ENCODE peak calls at places on chromosomes 12 and 14, in six cellular contexts. E is lower lobe of right lung; R is CD8-positive, alpha-beta T cell; C is pancreas; L is body of pancreas; M is SK-N-SH. J is an unnamed sample. For H3K4me1, the result is how much of the 10 kb centered on the place peaks cover.

GRCh38 chr14:21825147-21825743 is 151.6 kb upstream of the OR4E1 start:
- DNase-seq in E (no peak), R (no peak), C (no peak), L (no peak), M (peak), J (no peak)

GRCh38 chr14:94129111-94129757 is at the start of gene IFI27L2:
- DNase-seq in E (peak), R (peak), C (peak), L (peak), M (peak), J (peak)

GRCh38 chr12:55705802-55706402 is 1.8 kb downstream of the ITGA7 start:
- DNase-seq in E (no peak), R (no peak), C (no peak), L (no peak), M (no peak), J (peak)

GRCh38 chr12:20342111-20342510 is 26.2 kb upstream of the PDE3A start:
- DNase-seq in E (no peak), R (no peak), C (no peak), L (no peak), M (no peak), J (no peak)

GRCh38 chr12:114209852-114210251 is 196.1 kb downstream of the TBX5 start:
- DNase-seq in E (no peak), R (no peak), C (no peak), L (no peak), M (no peak), J (no peak)

GRCh38 chr12:27766587-27766986 is 13.4 kb upstream of the KLHL42 start:
- DNase-seq in E (no peak), R (no peak), C (no peak), L (no peak), M (no peak), J (no peak)

GRCh38 chr14:31902002-31902401 is 175.1 kb upstream of the ARHGAP5 start:
- DNase-seq in E (no peak), R (no peak), C (no peak), L (no peak), M (no peak), J (no peak)

GRCh38 chr12:70876952-70877351 is 43.6 kb downstream of the PTPRR start:
- DNase-seq in E (no peak), R (no peak), C (no peak), L (no peak), M (no peak), J (no peak)

GRCh38 chr12:27693403-27693802 is 2.8 kb upstream of the REP15 start:
- DNase-seq in E (no peak), R (no peak), C (no peak), L (no peak), M (no peak), J (no peak)

GRCh38 chr14:67221248-67221981 is 19.8 kb upstream of the PALS1 start:
- DNase-seq in E (no peak), R (no peak), C (no peak), L (no peak), M (no peak), J (no peak)

GRCh38 chr14:83207550-83207949 is 1673.9 kb upstream of the SEL1L start:
- DNase-seq in E (no peak), R (no peak), C (no peak), L (no peak), M (no peak), J (no peak)

GRCh38 chr14:101398011-101398410 is 163.3 kb upstream of the DIO3 start:
- DNase-seq in E (no peak), R (no peak), C (no peak), L (no peak), M (no peak), J (no peak)

GRCh38 chr12:127355061-127355820 is 911.7 kb upstream of the TMEM132C start:
- DNase-seq in E (no peak), R (no peak), C (no peak), L (no peak), M (peak), J (no peak)

GRCh38 chr14:39083127-39083526 is 19.9 kb downstream of the SEC23A start:
- DNase-seq in E (no peak), R (no peak), C (no peak), L (no peak), M (no peak), J (no peak)

GRCh38 chr12:132284618-132285310 is 44.6 kb downstream of the GALNT9 start:
- DNase-seq in E (peak), R (no peak), C (no peak), L (no peak), M (no peak), J (no peak)

GRCh38 chr12:45192041-45192695 is 23.7 kb upstream of the ANO6 start:
- DNase-seq in E (no peak), R (no peak), C (no peak), L (no peak), M (no peak), J (no peak)

GRCh38 chr12:130792926-130793849 is 45.9 kb downstream of the STX2 start:
- DNase-seq in E (no peak), R (no peak), C (no peak), L (no peak), M (no peak), J (no peak)

GRCh38 chr12:21350975-21351374 is 16.3 kb upstream of the SLCO1A2 start:
- DNase-seq in E (no peak), R (no peak), C (no peak), L (no peak), M (no peak), J (no peak)

GRCh38 chr12:29241821-29242591 is 92.9 kb downstream of the FAR2 start:
- DNase-seq in E (no peak), R (no peak), C (no peak), L (no peak), M (peak), J (no peak)

GRCh38 chr12:124636138-124636968 is 68.9 kb upstream of the NCOR2 start:
- DNase-seq in E (no peak), R (peak), C (no peak), L (no peak), M (no peak), J (no peak)

GRCh38 chr12:32139064-32139421 is 32.4 kb downstream of the BICD1 start:
- DNase-seq in E (no peak), R (peak), C (no peak), L (no peak), M (no peak), J (no peak)

GRCh38 chr12:15726029-15726756 is 63.0 kb downstream of the EPS8 start:
- DNase-seq in E (no peak), R (no peak), C (no peak), L (no peak), M (no peak), J (no peak)

GRCh38 chr14:85418716-85419115 is 111.2 kb upstream of the FLRT2 start:
- DNase-seq in E (no peak), R (no peak), C (no peak), L (no peak), M (no peak), J (no peak)

GRCh38 chr14:65228436-65228835 is 126.1 kb upstream of the MAX start:
- DNase-seq in E (no peak), R (no peak), C (no peak), L (no peak), M (no peak), J (no peak)
- H3K27ac ChIP-seq in E (peak), R (no peak), C (peak), L (peak), M (peak), J (no peak)

DNA sequence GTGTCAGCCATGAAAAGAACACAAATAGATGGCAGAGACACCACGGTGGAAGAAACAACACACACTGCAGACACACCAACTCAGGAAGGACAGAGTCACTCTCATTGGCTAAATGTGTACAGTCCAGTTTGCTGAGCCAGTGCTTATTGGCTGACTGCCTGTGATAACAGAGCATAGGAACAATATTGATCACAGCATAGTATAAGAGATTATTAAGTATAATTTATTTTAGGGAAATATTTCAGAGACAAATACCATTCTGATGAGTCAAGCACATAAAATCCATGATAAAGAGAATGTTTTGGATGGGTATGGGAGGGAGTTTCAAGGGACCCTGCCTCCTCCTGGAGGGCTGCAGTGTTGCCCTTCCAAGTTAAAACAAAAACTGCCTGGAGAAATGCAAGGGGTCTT is 50.9 kb downstream of the BTG1 start:
- DNase-seq in E (no peak), R (no peak), C (no peak), L (no peak), M (no peak), J (no peak)
- TF ChIP-seq CTCF in E (no peak), R (no peak), C (no peak), L (no peak), M (peak), J (no peak)

DNA sequence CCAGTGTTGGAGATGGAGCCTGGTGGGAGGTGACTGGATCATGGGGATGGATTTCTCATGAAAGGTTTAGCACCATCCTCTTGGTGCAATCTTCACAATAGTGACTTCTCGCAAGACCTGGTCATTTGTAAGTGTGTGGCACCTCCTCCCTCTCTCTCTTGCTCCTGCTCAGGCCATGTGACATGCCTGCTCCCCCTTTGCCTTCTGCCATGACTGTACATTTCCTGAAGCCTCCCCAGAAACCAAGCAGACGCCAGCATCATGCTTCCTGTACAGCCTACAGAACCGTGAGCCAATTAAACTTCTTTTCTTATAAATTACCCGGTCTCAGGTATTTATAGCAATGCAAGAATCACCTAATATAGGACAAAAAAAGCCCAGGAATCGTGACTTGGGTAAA is 171.0 kb upstream of the FOXN3 start:
- DNase-seq in E (no peak), R (no peak), C (no peak), L (no peak), M (no peak), J (no peak)
- H3K4me1 ChIP-seq in E (under half), R (under half), C (under half), L (under half), M (under half), J (under half)

GRCh38 chr14:92039073-92039719 is 663 bp downstream of the TRIP11 start:
- DNase-seq in E (no peak), R (no peak), C (no peak), L (no peak), M (peak), J (peak)

GRCh38 chr14:92039720-92040430 is at the start of gene TRIP11:
- DNase-seq in E (peak), R (peak), C (peak), L (peak), M (peak), J (peak)

GRCh38 chr14:92037989-92038388 is 1.9 kb downstream of the TRIP11 start:
- DNase-seq in E (no peak), R (no peak), C (no peak), L (no peak), M (peak), J (no peak)

GRCh38 chr14:92040431-92041040 is 677 bp upstream of the TRIP11 start:
- DNase-seq in E (no peak), R (no peak), C (no peak), L (peak), M (peak), J (no peak)

GRCh38 chr14:92041203-92041602 is 1.3 kb upstream of the TRIP11 start:
- DNase-seq in E (no peak), R (no peak), C (no peak), L (peak), M (no peak), J (no peak)
- H3K27ac ChIP-seq in E (peak), R (peak), C (peak), L (peak), M (peak), J (peak)

GRCh38 chr14:24156840-24157239 is 4.2 kb upstream of the IRF9 start:
- DNase-seq in E (no peak), R (no peak), C (no peak), L (no peak), M (no peak), J (no peak)
- TF ChIP-seq CTCF in E (no peak), R (no peak), C (no peak), L (no peak), M (no peak), J (no peak)

GRCh38 chr12:11787437-11787836 is 138.0 kb downstream of the ETV6 start:
- DNase-seq in E (no peak), R (no peak), C (no peak), L (no peak), M (no peak), J (no peak)
- H3K4me1 ChIP-seq in E (under half), R (under half), C (under half), L (under half), M (under half), J (under half)

DNA sequence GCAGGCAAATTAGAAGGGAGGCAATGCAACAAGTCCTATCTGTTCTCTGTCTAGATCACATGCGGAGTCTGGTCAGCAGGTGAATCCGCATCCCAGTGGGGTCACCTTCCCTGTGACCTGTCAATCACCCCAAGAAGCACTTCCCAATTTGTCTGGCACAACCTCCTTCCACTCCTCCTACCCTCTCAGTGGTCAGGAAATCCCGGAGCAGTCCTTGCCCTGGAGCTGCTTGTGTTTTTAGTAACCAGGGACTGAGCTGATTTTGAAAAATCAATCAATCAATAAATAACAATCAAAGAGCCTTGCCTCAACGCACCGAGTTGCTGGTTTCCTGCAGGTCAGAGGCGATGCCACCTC is 572 bp upstream of the ACSS3 start:
- DNase-seq in E (no peak), R (no peak), C (no peak), L (no peak), M (no peak), J (no peak)
- H3K27ac ChIP-seq in E (peak), R (no peak), C (no peak), L (no peak), M (no peak), J (peak)

GRCh38 chr14:54642950-54643695 is 76.2 kb downstream of the SAMD4A start:
- DNase-seq in E (no peak), R (no peak), C (no peak), L (no peak), M (no peak), J (no peak)
- TF ChIP-seq CTCF in E (peak), R (no peak), C (no peak), L (peak), M (peak), J (no peak)

J was measured in ascending aorta.